ENCODE peak calls at places on chromosomes 3 and 15, in seven cellular contexts. One of them, this sample, is unnamed.

GRCh38 chr3:150528359-150528797 is 17.9 kb downstream of the SERP1 start:
- DNase-seq in endothelial cell of umbilical vein: peak
- DNase-seq in A549: no peak
- DNase-seq in SK-N-SH: peak
- DNase-seq in K562: no peak
- DNase-seq in HCT116: no peak
- DNase-seq in H1: no peak
- DNase-seq in this sample: peak

GRCh38 chr3:99962703-99963102 is 145.0 kb downstream of the CMSS1 start:
- DNase-seq in endothelial cell of umbilical vein: no peak
- DNase-seq in SK-N-SH: no peak
- DNase-seq in K562: no peak
- DNase-seq in HCT116: no peak
- DNase-seq in A549: no peak
- DNase-seq in H1: no peak
- DNase-seq in this sample: no peak

GRCh38 chr3:194832346-194833104 is 146.8 kb downstream of the FAM43A start:
- DNase-seq in A549: no peak
- DNase-seq in H1: no peak
- DNase-seq in endothelial cell of umbilical vein: peak
- DNase-seq in K562: no peak
- DNase-seq in HCT116: no peak
- DNase-seq in SK-N-SH: peak
- DNase-seq in this sample: no peak

GRCh38 chr15:33211409-33211808 is 16.9 kb upstream of the FMN1 start:
- DNase-seq in K562: no peak
- DNase-seq in H1: no peak
- DNase-seq in HCT116: no peak
- DNase-seq in SK-N-SH: peak
- DNase-seq in A549: no peak
- DNase-seq in endothelial cell of umbilical vein: no peak
- DNase-seq in this sample: no peak

GRCh38 chr3:9915252-9916141 is 1.4 kb upstream of the IL17RC start:
- DNase-seq in endothelial cell of umbilical vein: peak
- DNase-seq in SK-N-SH: peak
- DNase-seq in A549: no peak
- DNase-seq in HCT116: no peak
- DNase-seq in H1: peak
- DNase-seq in K562: no peak
- DNase-seq in this sample: peak

GRCh38 chr3:27657871-27658270 is 64.3 kb downstream of the EOMES start:
- DNase-seq in H1: no peak
- DNase-seq in A549: no peak
- DNase-seq in K562: no peak
- DNase-seq in HCT116: no peak
- DNase-seq in SK-N-SH: no peak
- DNase-seq in endothelial cell of umbilical vein: no peak
- DNase-seq in this sample: no peak

GRCh38 chr3:150956376-150956775 is 16.2 kb downstream of the CLRN1 start:
- DNase-seq in endothelial cell of umbilical vein: no peak
- DNase-seq in HCT116: no peak
- DNase-seq in K562: no peak
- DNase-seq in A549: no peak
- DNase-seq in H1: no peak
- DNase-seq in SK-N-SH: no peak
- DNase-seq in this sample: peak

GRCh38 chr3:123067689-123068226 is 933 bp downstream of the PDIA5 start:
- DNase-seq in H1: no peak
- DNase-seq in A549: peak
- DNase-seq in HCT116: no peak
- DNase-seq in SK-N-SH: no peak
- DNase-seq in K562: no peak
- DNase-seq in endothelial cell of umbilical vein: peak
- DNase-seq in this sample: peak

GRCh38 chr3:126083138-126083445 is 832 bp downstream of the SLC41A3 start:
- DNase-seq in A549: peak
- DNase-seq in K562: peak
- DNase-seq in SK-N-SH: no peak
- DNase-seq in H1: no peak
- DNase-seq in HCT116: no peak
- DNase-seq in endothelial cell of umbilical vein: no peak
- DNase-seq in this sample: no peak

GRCh38 chr3:96983731-96984130 is 169.3 kb downstream of the EPHA6 start:
- DNase-seq in endothelial cell of umbilical vein: no peak
- DNase-seq in K562: no peak
- DNase-seq in A549: no peak
- DNase-seq in H1: no peak
- DNase-seq in SK-N-SH: no peak
- DNase-seq in HCT116: no peak
- DNase-seq in this sample: no peak

GRCh38 chr3:123090700-123091585 is 24.1 kb downstream of the PDIA5 start:
- DNase-seq in SK-N-SH: no peak
- DNase-seq in HCT116: no peak
- DNase-seq in H1: no peak
- DNase-seq in K562: no peak
- DNase-seq in A549: no peak
- DNase-seq in endothelial cell of umbilical vein: no peak
- DNase-seq in this sample: no peak

GRCh38 chr3:111521881-111522280 is 20.1 kb upstream of the CD96 start:
- DNase-seq in SK-N-SH: no peak
- DNase-seq in K562: no peak
- DNase-seq in endothelial cell of umbilical vein: no peak
- DNase-seq in H1: no peak
- DNase-seq in HCT116: no peak
- DNase-seq in A549: no peak
- DNase-seq in this sample: no peak

GRCh38 chr3:24684506-24685023 is 189.9 kb upstream of the THRB start:
- DNase-seq in HCT116: no peak
- DNase-seq in H1: no peak
- DNase-seq in K562: no peak
- DNase-seq in SK-N-SH: no peak
- DNase-seq in A549: no peak
- DNase-seq in endothelial cell of umbilical vein: no peak
- DNase-seq in this sample: no peak

DNA sequence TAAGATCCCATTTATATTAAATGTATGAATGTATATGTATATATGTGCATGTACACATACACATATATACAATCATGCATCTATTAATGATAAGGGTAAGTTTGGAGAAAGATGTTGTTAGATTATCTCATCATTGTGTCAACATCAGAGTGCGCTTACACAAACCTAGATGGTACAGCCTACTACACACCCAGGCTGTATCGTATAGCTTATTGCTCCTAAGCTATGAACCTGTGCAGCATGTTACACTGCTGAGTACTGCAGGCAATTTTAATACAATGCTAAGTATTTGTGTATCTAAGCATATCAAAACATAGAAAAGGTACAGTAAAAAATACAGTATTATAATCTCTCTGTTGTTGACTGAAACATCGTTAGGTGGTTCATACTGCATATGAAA is 57.4 kb upstream of the ABHD17C start:
- DNase-seq in endothelial cell of umbilical vein: no peak
- DNase-seq in H1: no peak
- DNase-seq in A549: no peak
- DNase-seq in HCT116: no peak
- DNase-seq in SK-N-SH: no peak
- DNase-seq in K562: no peak
- DNase-seq in this sample: no peak
- H3K4me3 ChIP-seq in endothelial cell of umbilical vein: no peak
- H3K4me3 ChIP-seq in H1: no peak
- H3K4me3 ChIP-seq in A549: no peak
- H3K4me3 ChIP-seq in HCT116: no peak
- H3K4me3 ChIP-seq in SK-N-SH: no peak
- H3K4me3 ChIP-seq in K562: no peak
- H3K4me3 ChIP-seq in this sample: no peak

DNA sequence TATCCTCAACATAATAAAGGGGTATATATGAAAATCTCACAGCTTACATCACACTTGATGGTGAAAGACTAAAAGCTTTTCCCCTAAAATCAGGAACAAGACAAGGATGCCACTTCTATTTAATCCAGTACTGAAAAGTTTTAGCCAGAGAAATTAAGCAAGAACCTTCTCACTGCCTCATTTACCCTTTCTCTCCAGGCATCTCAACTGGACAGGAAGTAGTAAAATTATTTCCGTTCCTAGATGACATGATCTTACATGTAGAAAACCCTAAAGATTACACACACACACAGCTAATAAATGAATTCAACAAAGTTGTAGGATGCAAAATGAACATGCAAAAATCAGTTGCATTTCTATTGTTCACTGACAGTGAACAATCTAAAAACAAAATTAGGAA is 11.1 kb downstream of the SCAP start:
- DNase-seq in A549: no peak
- DNase-seq in SK-N-SH: no peak
- DNase-seq in H1: no peak
- DNase-seq in endothelial cell of umbilical vein: peak
- DNase-seq in HCT116: no peak
- DNase-seq in K562: no peak
- DNase-seq in this sample: peak
- TF ChIP-seq MAX in A549: no peak
- TF ChIP-seq MAX in SK-N-SH: no peak
- TF ChIP-seq MAX in H1: no peak
- TF ChIP-seq MAX in endothelial cell of umbilical vein: no peak
- TF ChIP-seq MAX in HCT116: no peak
- TF ChIP-seq MAX in K562: no peak
- TF ChIP-seq MAX in this sample: no peak

GRCh38 chr3:52110502-52110901 is 43.7 kb downstream of the POC1A start:
- DNase-seq in endothelial cell of umbilical vein: no peak
- DNase-seq in H1: no peak
- DNase-seq in HCT116: no peak
- DNase-seq in A549: no peak
- DNase-seq in SK-N-SH: no peak
- DNase-seq in K562: no peak
- DNase-seq in this sample: no peak
- H3K4me3 ChIP-seq in endothelial cell of umbilical vein: no peak
- H3K4me3 ChIP-seq in H1: no peak
- H3K4me3 ChIP-seq in HCT116: no peak
- H3K4me3 ChIP-seq in A549: no peak
- H3K4me3 ChIP-seq in SK-N-SH: no peak
- H3K4me3 ChIP-seq in K562: no peak
- H3K4me3 ChIP-seq in this sample: no peak

GRCh38 chr3:172258616-172259015 is 189.6 kb downstream of the GHSR start:
- DNase-seq in endothelial cell of umbilical vein: no peak
- DNase-seq in A549: no peak
- DNase-seq in H1: no peak
- DNase-seq in SK-N-SH: no peak
- DNase-seq in HCT116: no peak
- DNase-seq in K562: no peak
- DNase-seq in this sample: no peak
- TF ChIP-seq MAX in endothelial cell of umbilical vein: no peak
- TF ChIP-seq MAX in A549: no peak
- TF ChIP-seq MAX in H1: no peak
- TF ChIP-seq MAX in SK-N-SH: no peak
- TF ChIP-seq MAX in HCT116: no peak
- TF ChIP-seq MAX in K562: no peak
- TF ChIP-seq MAX in this sample: no peak

GRCh38 chr3:45647148-45647619 is 42.0 kb upstream of the SACM1L start:
- DNase-seq in K562: no peak
- DNase-seq in H1: no peak
- DNase-seq in endothelial cell of umbilical vein: peak
- DNase-seq in A549: peak
- DNase-seq in HCT116: no peak
- DNase-seq in SK-N-SH: no peak
- DNase-seq in this sample: peak
- H3K4me3 ChIP-seq in K562: no peak
- H3K4me3 ChIP-seq in H1: no peak
- H3K4me3 ChIP-seq in endothelial cell of umbilical vein: no peak
- H3K4me3 ChIP-seq in A549: no peak
- H3K4me3 ChIP-seq in HCT116: no peak
- H3K4me3 ChIP-seq in SK-N-SH: peak
- H3K4me3 ChIP-seq in this sample: no peak

DNA sequence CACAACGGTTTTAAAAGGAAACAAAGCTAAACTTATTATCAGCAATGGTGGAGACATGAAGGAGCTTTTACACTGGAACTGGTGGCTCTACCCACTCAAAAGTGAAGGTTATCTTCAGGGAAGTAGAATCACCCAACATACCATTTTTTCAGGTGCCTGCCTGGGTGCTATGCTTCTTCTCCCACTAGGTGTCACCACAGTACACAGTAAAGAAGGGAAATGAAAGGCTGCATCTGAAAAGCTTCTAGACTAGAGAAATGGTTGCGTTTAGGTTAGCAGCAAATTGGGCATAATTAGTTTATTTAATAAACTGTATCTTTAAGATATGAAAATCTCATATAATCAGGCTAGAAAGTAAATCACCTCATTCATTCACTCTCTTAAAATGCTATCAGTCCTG is 47.0 kb upstream of the SELENOK start:
- DNase-seq in H1: peak
- DNase-seq in K562: peak
- DNase-seq in HCT116: peak
- DNase-seq in SK-N-SH: peak
- DNase-seq in endothelial cell of umbilical vein: peak
- DNase-seq in A549: peak
- DNase-seq in this sample: peak
- TF ChIP-seq MAX in H1: no peak
- TF ChIP-seq MAX in K562: no peak
- TF ChIP-seq MAX in HCT116: no peak
- TF ChIP-seq MAX in SK-N-SH: no peak
- TF ChIP-seq MAX in endothelial cell of umbilical vein: no peak
- TF ChIP-seq MAX in A549: no peak
- TF ChIP-seq MAX in this sample: no peak

DNA sequence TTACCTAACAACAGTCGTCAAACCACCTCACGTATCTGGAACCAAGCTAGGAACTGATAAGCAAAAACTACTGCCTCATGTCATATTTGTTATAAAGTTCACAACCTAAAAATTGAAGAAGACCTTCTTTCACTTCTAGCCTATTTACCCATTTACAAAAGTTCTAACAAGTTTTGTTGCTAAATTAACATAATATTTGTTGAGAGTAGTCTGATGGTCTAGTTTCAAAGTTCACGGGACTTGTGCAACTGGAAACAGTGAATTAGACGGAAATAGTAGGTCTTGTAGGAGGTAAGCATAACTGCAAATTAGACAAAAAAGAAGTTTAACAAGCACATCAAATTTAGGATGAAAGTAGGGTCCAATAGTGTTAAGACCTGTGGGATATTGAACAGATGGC is 51.9 kb downstream of the CCR4 start:
- DNase-seq in endothelial cell of umbilical vein: no peak
- DNase-seq in SK-N-SH: no peak
- DNase-seq in K562: no peak
- DNase-seq in A549: no peak
- DNase-seq in H1: no peak
- DNase-seq in HCT116: no peak
- DNase-seq in this sample: no peak
- H3K4me3 ChIP-seq in endothelial cell of umbilical vein: no peak
- H3K4me3 ChIP-seq in SK-N-SH: no peak
- H3K4me3 ChIP-seq in K562: no peak
- H3K4me3 ChIP-seq in A549: no peak
- H3K4me3 ChIP-seq in H1: no peak
- H3K4me3 ChIP-seq in HCT116: no peak
- H3K4me3 ChIP-seq in this sample: no peak